ENCODE peak calls at places on chromosomes 12 and 14, in six cellular contexts. R, D, G, J, N and T are unnamed samples.

GRCh38 chr12:57175428-57176138 is 28.2 kb upstream of the LRP1-AS start:
- DNase-seq in R (peak), D (peak), G (peak), J (no peak), N (peak), T (no peak)

GRCh38 chr14:104341532-104342434 is 203.4 kb downstream of the KIF26A start:
- DNase-seq in R (peak), D (peak), G (no peak), J (no peak), N (no peak), T (no peak)

GRCh38 chr12:97982684-97983083 is 520.1 kb downstream of the RMST start:
- DNase-seq in R (peak), D (no peak), G (no peak), J (no peak), N (no peak), T (no peak)

GRCh38 chr14:81449114-81449513 is 49.0 kb upstream of the STON2 start:
- DNase-seq in R (no peak), D (no peak), G (no peak), J (no peak), N (no peak), T (no peak)

GRCh38 chr14:20612403-20612802 is 21.2 kb upstream of the RNASE12 start:
- DNase-seq in R (no peak), D (no peak), G (no peak), J (no peak), N (no peak), T (no peak)

GRCh38 chr12:124383028-124383427 is 88.1 kb downstream of the RFLNA start:
- DNase-seq in R (no peak), D (no peak), G (no peak), J (no peak), N (no peak), T (no peak)

GRCh38 chr12:26434299-26434915 is 239.0 kb downstream of the SSPN start:
- DNase-seq in R (peak), D (peak), G (no peak), J (no peak), N (peak), T (no peak)

GRCh38 chr12:105235299-105235746 is 651 bp downstream of the APPL2 start:
- DNase-seq in R (no peak), D (peak), G (no peak), J (peak), N (no peak), T (no peak)

GRCh38 chr14:93006484-93007128 is 83.7 kb downstream of the CHGA start:
- DNase-seq in R (no peak), D (no peak), G (no peak), J (no peak), N (no peak), T (no peak)

GRCh38 chr12:104643921-104644669 is 187.3 kb downstream of the CHST11 start:
- DNase-seq in R (no peak), D (peak), G (no peak), J (no peak), N (no peak), T (no peak)

GRCh38 chr12:107864235-107864634 is 89.7 kb downstream of the ASCL4 start:
- DNase-seq in R (no peak), D (peak), G (no peak), J (no peak), N (no peak), T (no peak)

GRCh38 chr12:13534645-13535398 is 338.3 kb downstream of the EMP1 start:
- DNase-seq in R (peak), D (peak), G (peak), J (no peak), N (no peak), T (no peak)

GRCh38 chr14:40417777-40418401 is 985.7 kb upstream of the FBXO33 start:
- DNase-seq in R (peak), D (peak), G (no peak), J (no peak), N (no peak), T (no peak)

GRCh38 chr12:130506844-130507243 is 169.2 kb downstream of the PIWIL1 start:
- DNase-seq in R (peak), D (no peak), G (no peak), J (no peak), N (no peak), T (no peak)

GRCh38 chr12:613996-614726 is 49.1 kb downstream of the NINJ2 start:
- DNase-seq in R (peak), D (peak), G (no peak), J (no peak), N (no peak), T (no peak)